ENCODE peak calls at places on chromosome 17, in four cellular contexts. X is right atrium auricular region, B is tibial nerve, Z is WERI-Rb-1. O is an unnamed sample.

GRCh38 chr17:63694229-63694973 is 5.5 kb downstream of the LIMD2 start:
- DNase-seq in X (no peak), B (no peak), Z (peak; percentile 96), O (no peak)

GRCh38 chr17:13750783-13751484 is 149.2 kb upstream of the HS3ST3A1 start:
- DNase-seq in B (no peak), X (no peak), Z (no peak), O (no peak)

GRCh38 chr17:41532947-41533570 is 5.0 kb upstream of the KRT19 start:
- DNase-seq in X (no peak), B (no peak), Z (no peak), O (no peak)

GRCh38 chr17:61452301-61453290 is at the start of gene TBX4:
- DNase-seq in B (no peak), X (peak; percentile 49), Z (no peak), O (no peak)

GRCh38 chr17:42806249-42806648 is 7.6 kb downstream of the CNTD1 start:
- DNase-seq in B (no peak), X (no peak), Z (no peak), O (no peak)

GRCh38 chr17:57880086-57880456 is 30.2 kb upstream of the MRPS23 start:
- DNase-seq in Z (no peak), X (no peak), B (no peak), O (no peak)

GRCh38 chr17:66255112-66255511 is 25.9 kb upstream of the APOH start:
- DNase-seq in X (no peak), B (no peak), Z (peak; percentile 38), O (no peak)

GRCh38 chr17:64216385-64217248 is 46.4 kb downstream of the TEX2 start:
- DNase-seq in B (no peak), Z (peak; percentile 62), X (no peak), O (no peak)

GRCh38 chr17:41639492-41640473 is 15.4 kb upstream of the KRT17 start:
- DNase-seq in B (no peak), Z (no peak), X (no peak), O (no peak)

GRCh38 chr17:18356624-18357023 is 6.7 kb downstream of the SHMT1 start:
- DNase-seq in B (no peak), X (no peak), Z (no peak), O (no peak)

GRCh38 chr17:79490530-79490929 is 120.3 kb downstream of the RBFOX3 start:
- DNase-seq in B (no peak), X (no peak), Z (no peak), O (no peak)

GRCh38 chr17:77528516-77529327 is 388.0 kb downstream of the SEC14L1 start:
- DNase-seq in X (no peak), Z (peak; percentile 94), B (no peak), O (peak; percentile 52)

GRCh38 chr17:81397314-81398169 is 2.3 kb downstream of the BAHCC1 start:
- DNase-seq in Z (peak; percentile 63), B (no peak), X (no peak), O (no peak)

GRCh38 chr17:82388223-82388921 is 16.8 kb downstream of the UTS2R start:
- DNase-seq in X (no peak), Z (peak; percentile 60), B (no peak), O (no peak)

GRCh38 chr17:64984776-64985521 is 65.7 kb upstream of the LRRC37A3 start:
- DNase-seq in Z (no peak), B (no peak), X (no peak), O (no peak)

GRCh38 chr17:73749906-73750305 is 105.7 kb upstream of the SDK2 start:
- DNase-seq in X (no peak), B (no peak), Z (no peak), O (no peak)

GRCh38 chr17:83199500-83200201 is 120.2 kb downstream of the METRNL start:
- DNase-seq in Z (peak; percentile 7), X (no peak), B (peak; percentile 21), O (peak; percentile 55)

GRCh38 chr17:17603178-17603894 is 11.8 kb upstream of the PEMT start:
- DNase-seq in Z (no peak), X (no peak), B (no peak), O (no peak)

GRCh38 chr17:45730192-45730591 is 53.9 kb upstream of the CRHR1 start:
- DNase-seq in X (no peak), B (no peak), Z (no peak), O (no peak)

GRCh38 chr17:43661699-43662431 is at the start of gene MEOX1:
- DNase-seq in Z (no peak), X (no peak), B (no peak), O (no peak)

DNA sequence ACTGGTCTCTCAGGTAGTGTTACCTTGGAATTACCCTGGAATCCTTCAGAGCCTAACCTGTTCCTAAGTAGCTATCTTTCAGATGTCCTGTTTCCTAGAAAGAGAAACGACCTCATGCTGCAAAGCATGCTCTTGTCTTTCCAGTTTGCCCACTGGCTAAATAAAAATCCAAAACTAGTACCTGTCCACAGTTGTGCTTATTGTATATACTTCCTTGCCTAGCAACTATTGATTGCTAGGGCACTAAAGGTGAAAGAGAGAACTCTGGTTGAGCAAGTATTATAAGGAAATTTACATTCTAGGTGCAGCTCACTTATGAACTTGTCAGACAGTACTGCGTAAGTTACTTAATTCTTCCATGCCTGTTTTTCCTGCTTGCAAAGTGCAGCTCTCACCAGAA is 38.5 kb downstream of the LIG3 start:
- DNase-seq in B (no peak), X (no peak), Z (no peak), O (no peak)
- H3K27ac ChIP-seq in B (no peak overlapping the region), X (no peak overlapping the region), Z (no peak overlapping the region), O (no peak overlapping the region)

GRCh38 chr17:1375615-1376014 is 24.4 kb downstream of the YWHAE start:
- DNase-seq in B (no peak), X (no peak), Z (no peak), O (no peak)

GRCh38 chr17:1379930-1380313 is 20.1 kb downstream of the YWHAE start:
- DNase-seq in B (no peak), Z (no peak), X (no peak), O (no peak)

GRCh38 chr17:1376061-1376460 is 24.0 kb downstream of the YWHAE start:
- DNase-seq in X (no peak), Z (no peak), B (no peak), O (no peak)

GRCh38 chr17:1379208-1379929 is 20.7 kb downstream of the YWHAE start:
- DNase-seq in X (no peak), Z (no peak), B (no peak), O (no peak)

DNA sequence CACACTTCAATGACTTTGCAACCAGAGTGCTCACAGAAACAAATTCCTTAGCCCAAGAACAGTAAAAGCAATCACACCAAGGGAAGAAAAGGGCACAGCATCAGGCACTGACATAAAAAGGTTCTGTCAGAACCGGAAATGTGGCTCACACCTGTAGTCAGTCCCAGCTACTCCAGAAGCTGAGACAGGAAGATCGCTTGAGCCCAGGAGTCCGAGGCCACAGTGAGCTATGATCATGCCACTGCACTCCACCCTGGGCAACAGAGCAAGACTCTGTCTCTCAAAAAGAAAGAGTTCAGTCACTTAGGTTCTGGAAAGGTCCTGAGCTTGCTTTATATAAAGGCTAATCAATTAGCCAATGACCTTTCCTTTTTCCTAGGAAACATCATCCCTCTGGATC is 22.7 kb downstream of the YWHAE start:
- DNase-seq in B (no peak), X (no peak), Z (no peak), O (no peak)
- H3K27ac ChIP-seq in B (no peak overlapping the region), X (no peak overlapping the region), Z (no peak overlapping the region), O (peak overlapping the region; percentile 52)

GRCh38 chr17:7916383-7916677 is 241 bp upstream of the RNF227 start:
- DNase-seq in B (no peak), X (no peak), Z (no peak), O (no peak)
- H3K27ac ChIP-seq in B (peak overlapping the region; percentile 85), X (peak overlapping the region; percentile 90), Z (peak overlapping the region; percentile 91), O (peak overlapping the region; percentile 93)

GRCh38 chr17:39225974-39226683 is 384 bp upstream of the STAC2 start:
- DNase-seq in Z (peak; percentile 95), B (no peak), X (no peak), O (peak; percentile 97)
- H3K27ac ChIP-seq in Z (no peak overlapping the region), B (no peak overlapping the region), X (no peak overlapping the region), O (peak overlapping the region; percentile 94)

GRCh38 chr17:10033982-10034381 is 128.9 kb upstream of the RCVRN start:
- DNase-seq in X (peak; percentile 73), Z (no peak), B (no peak), O (no peak)

GRCh38 chr17:10033449-10033848 is 128.4 kb upstream of the RCVRN start:
- DNase-seq in Z (peak; percentile 89), X (no peak), B (no peak), O (no peak)

GRCh38 chr17:10031102-10031501 is 126.0 kb upstream of the RCVRN start:
- DNase-seq in Z (no peak), X (no peak), B (no peak), O (no peak)

GRCh38 chr17:10032142-10032541 is 127.1 kb upstream of the RCVRN start:
- DNase-seq in Z (no peak), B (no peak), X (no peak), O (no peak)

GRCh38 chr17:10031606-10032005 is 126.5 kb upstream of the RCVRN start:
- DNase-seq in Z (no peak), B (no peak), X (no peak), O (no peak)
- H3K27ac ChIP-seq in Z (no peak overlapping the region), B (peak overlapping the region; percentile 85), X (peak overlapping the region; percentile 90), O (no peak overlapping the region)

DNA sequence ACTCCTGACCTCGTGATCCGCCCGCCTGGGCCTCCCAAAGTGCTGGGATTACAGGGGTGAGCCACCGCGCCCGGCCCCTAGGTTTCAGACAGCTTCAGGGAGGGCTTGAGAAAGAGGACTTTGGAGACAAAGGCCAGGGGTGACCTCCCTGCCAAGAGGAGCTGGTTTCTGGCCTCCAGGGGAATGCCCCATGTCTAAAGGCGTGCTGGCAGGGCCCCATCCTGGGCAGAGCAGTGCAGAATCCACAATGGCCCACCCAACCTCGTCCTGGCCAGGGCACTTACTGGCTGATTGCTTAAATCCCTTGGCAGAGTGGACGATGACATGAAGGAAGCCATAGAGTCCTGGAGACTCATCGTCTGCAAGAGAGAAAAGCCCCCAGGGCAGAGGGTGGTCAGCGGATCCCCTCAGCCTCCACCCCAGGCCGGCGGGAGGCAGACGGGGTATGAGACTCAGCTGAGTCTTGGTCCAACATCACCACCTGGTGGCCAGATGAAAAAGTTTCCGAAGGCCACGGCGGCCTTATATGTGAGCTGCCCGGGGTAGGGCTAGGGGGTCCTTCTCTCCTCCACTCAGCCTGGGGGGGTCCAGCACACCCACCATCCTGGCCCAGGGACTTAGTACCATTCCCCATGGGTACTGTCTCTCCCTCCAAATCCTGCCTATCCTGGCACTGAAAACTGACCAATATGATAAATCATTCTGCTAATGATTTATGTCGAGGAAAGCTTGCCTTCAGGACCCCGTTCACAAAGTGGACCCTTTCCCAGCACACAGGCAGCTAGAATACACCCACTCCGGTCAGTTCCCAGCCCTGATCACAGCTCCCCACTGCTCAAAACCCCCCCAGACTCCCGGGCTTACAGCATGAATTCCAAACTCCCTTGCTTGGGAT is 59.1 kb downstream of the TIMM22 start:
- DNase-seq in X (peak; percentile 80), B (peak; percentile 54), Z (peak; percentile 85), O (peak; percentile 72)
- H3K27ac ChIP-seq in X (no peak overlapping the region), B (no peak overlapping the region), Z (peak overlapping the region; percentile 92), O (peak overlapping the region; percentile 70)

O was measured in tibial artery.